ENCODE peak calls at places on chromosomes 16 and 17, in eight cellular contexts. One of them, this sample, is unnamed.

GRCh38 chr17:45686250-45686649 is 97.9 kb upstream of the CRHR1 start:
- DNase-seq in IMR-90: no peak
- DNase-seq in AG04449: no peak
- DNase-seq in fibroblast of pulmonary artery: no peak
- DNase-seq in neural progenitor cell: no peak
- DNase-seq in pancreas: no peak
- DNase-seq in small intestine: no peak
- DNase-seq in ascending aorta: no peak
- DNase-seq in this sample: no peak

GRCh38 chr16:84774810-84775209 is 45.0 kb upstream of the CRISPLD2 start:
- DNase-seq in neural progenitor cell: no peak
- DNase-seq in small intestine: no peak
- DNase-seq in ascending aorta: no peak
- DNase-seq in pancreas: no peak
- DNase-seq in IMR-90: peak
- DNase-seq in fibroblast of pulmonary artery: peak
- DNase-seq in AG04449: peak
- DNase-seq in this sample: peak

GRCh38 chr17:4986951-4987766 is at the start of gene CAMTA2:
- DNase-seq in ascending aorta: peak
- DNase-seq in small intestine: peak
- DNase-seq in fibroblast of pulmonary artery: peak
- DNase-seq in AG04449: no peak
- DNase-seq in neural progenitor cell: peak
- DNase-seq in pancreas: peak
- DNase-seq in IMR-90: peak
- DNase-seq in this sample: peak

GRCh38 chr16:3655030-3655790 is 719 bp downstream of the DNASE1 start:
- DNase-seq in ascending aorta: no peak
- DNase-seq in IMR-90: no peak
- DNase-seq in neural progenitor cell: no peak
- DNase-seq in fibroblast of pulmonary artery: no peak
- DNase-seq in small intestine: no peak
- DNase-seq in pancreas: peak
- DNase-seq in AG04449: no peak
- DNase-seq in this sample: no peak

GRCh38 chr17:64382184-64382583 is 8.5 kb downstream of the PECAM1 start:
- DNase-seq in fibroblast of pulmonary artery: no peak
- DNase-seq in pancreas: no peak
- DNase-seq in small intestine: no peak
- DNase-seq in neural progenitor cell: no peak
- DNase-seq in IMR-90: no peak
- DNase-seq in ascending aorta: no peak
- DNase-seq in AG04449: no peak
- DNase-seq in this sample: no peak

GRCh38 chr17:6548578-6549330 is 7.6 kb downstream of the PITPNM3 start:
- DNase-seq in IMR-90: no peak
- DNase-seq in small intestine: no peak
- DNase-seq in ascending aorta: no peak
- DNase-seq in AG04449: no peak
- DNase-seq in fibroblast of pulmonary artery: no peak
- DNase-seq in pancreas: no peak
- DNase-seq in neural progenitor cell: no peak
- DNase-seq in this sample: no peak

GRCh38 chr16:52238710-52239109 is 308.2 kb downstream of the TOX3 start:
- DNase-seq in fibroblast of pulmonary artery: no peak
- DNase-seq in pancreas: no peak
- DNase-seq in small intestine: no peak
- DNase-seq in ascending aorta: no peak
- DNase-seq in AG04449: no peak
- DNase-seq in neural progenitor cell: no peak
- DNase-seq in IMR-90: no peak
- DNase-seq in this sample: no peak

GRCh38 chr17:35801583-35802224 is 6.3 kb upstream of the MMP28 start:
- DNase-seq in small intestine: peak
- DNase-seq in neural progenitor cell: no peak
- DNase-seq in AG04449: no peak
- DNase-seq in fibroblast of pulmonary artery: peak
- DNase-seq in pancreas: peak
- DNase-seq in ascending aorta: peak
- DNase-seq in IMR-90: no peak
- DNase-seq in this sample: peak

GRCh38 chr17:4604111-4604644 is 19.8 kb downstream of the SMTNL2 start:
- DNase-seq in pancreas: no peak
- DNase-seq in IMR-90: peak
- DNase-seq in small intestine: no peak
- DNase-seq in ascending aorta: no peak
- DNase-seq in neural progenitor cell: no peak
- DNase-seq in fibroblast of pulmonary artery: peak
- DNase-seq in AG04449: no peak
- DNase-seq in this sample: peak

GRCh38 chr17:51258756-51259573 is 884 bp downstream of the MBTD1 start:
- DNase-seq in AG04449: no peak
- DNase-seq in small intestine: peak
- DNase-seq in pancreas: peak
- DNase-seq in fibroblast of pulmonary artery: peak
- DNase-seq in neural progenitor cell: no peak
- DNase-seq in IMR-90: no peak
- DNase-seq in ascending aorta: no peak
- DNase-seq in this sample: peak

GRCh38 chr16:81266680-81267095 is 28.2 kb downstream of the BCO1 start:
- DNase-seq in neural progenitor cell: no peak
- DNase-seq in pancreas: no peak
- DNase-seq in AG04449: no peak
- DNase-seq in fibroblast of pulmonary artery: no peak
- DNase-seq in IMR-90: no peak
- DNase-seq in ascending aorta: no peak
- DNase-seq in small intestine: peak
- DNase-seq in this sample: no peak

GRCh38 chr17:28928061-28928460 is 23.3 kb downstream of the PHF12 start:
- DNase-seq in fibroblast of pulmonary artery: no peak
- DNase-seq in AG04449: no peak
- DNase-seq in small intestine: no peak
- DNase-seq in pancreas: no peak
- DNase-seq in ascending aorta: no peak
- DNase-seq in neural progenitor cell: no peak
- DNase-seq in IMR-90: peak
- DNase-seq in this sample: peak

GRCh38 chr17:56247816-56248215 is 94.5 kb downstream of the ANKFN1 start:
- DNase-seq in IMR-90: no peak
- DNase-seq in pancreas: no peak
- DNase-seq in AG04449: no peak
- DNase-seq in fibroblast of pulmonary artery: no peak
- DNase-seq in ascending aorta: no peak
- DNase-seq in neural progenitor cell: no peak
- DNase-seq in small intestine: no peak
- DNase-seq in this sample: no peak

GRCh38 chr17:37490638-37491614 is 1.2 kb downstream of the DUSP14 start:
- DNase-seq in IMR-90: peak
- DNase-seq in pancreas: peak
- DNase-seq in neural progenitor cell: peak
- DNase-seq in small intestine: no peak
- DNase-seq in ascending aorta: peak
- DNase-seq in AG04449: no peak
- DNase-seq in fibroblast of pulmonary artery: peak
- DNase-seq in this sample: peak

GRCh38 chr17:29870836-29871430 is 59.1 kb downstream of the SSH2 start:
- DNase-seq in IMR-90: no peak
- DNase-seq in pancreas: no peak
- DNase-seq in fibroblast of pulmonary artery: no peak
- DNase-seq in AG04449: no peak
- DNase-seq in small intestine: no peak
- DNase-seq in ascending aorta: no peak
- DNase-seq in neural progenitor cell: no peak
- DNase-seq in this sample: no peak

GRCh38 chr17:144936-145670 is 7.7 kb downstream of the SCGB1C2 start:
- DNase-seq in IMR-90: no peak
- DNase-seq in neural progenitor cell: no peak
- DNase-seq in small intestine: no peak
- DNase-seq in fibroblast of pulmonary artery: no peak
- DNase-seq in pancreas: peak
- DNase-seq in AG04449: no peak
- DNase-seq in ascending aorta: peak
- DNase-seq in this sample: no peak

GRCh38 chr16:58028541-58029070 is 3.1 kb downstream of the MMP15 start:
- DNase-seq in pancreas: no peak
- DNase-seq in ascending aorta: no peak
- DNase-seq in neural progenitor cell: no peak
- DNase-seq in small intestine: peak
- DNase-seq in IMR-90: no peak
- DNase-seq in fibroblast of pulmonary artery: no peak
- DNase-seq in AG04449: no peak
- DNase-seq in this sample: no peak

GRCh38 chr17:78231991-78232759 is 744 bp downstream of the TMEM235 start:
- DNase-seq in ascending aorta: no peak
- DNase-seq in small intestine: no peak
- DNase-seq in AG04449: no peak
- DNase-seq in IMR-90: no peak
- DNase-seq in fibroblast of pulmonary artery: no peak
- DNase-seq in neural progenitor cell: peak
- DNase-seq in pancreas: peak
- DNase-seq in this sample: no peak

GRCh38 chr17:31820691-31821435 is 38.2 kb downstream of the COPRS start:
- DNase-seq in neural progenitor cell: no peak
- DNase-seq in small intestine: no peak
- DNase-seq in pancreas: no peak
- DNase-seq in ascending aorta: no peak
- DNase-seq in IMR-90: peak
- DNase-seq in fibroblast of pulmonary artery: peak
- DNase-seq in AG04449: no peak
- DNase-seq in this sample: no peak

GRCh38 chr16:681746-682427 is 1.7 kb downstream of the STUB1 start:
- DNase-seq in small intestine: no peak
- DNase-seq in ascending aorta: no peak
- DNase-seq in IMR-90: no peak
- DNase-seq in fibroblast of pulmonary artery: no peak
- DNase-seq in neural progenitor cell: no peak
- DNase-seq in AG04449: no peak
- DNase-seq in pancreas: peak
- DNase-seq in this sample: peak
- H3K4me3 ChIP-seq in small intestine: no peak
- H3K4me3 ChIP-seq in ascending aorta: peak
- H3K4me3 ChIP-seq in IMR-90: peak
- H3K4me3 ChIP-seq in fibroblast of pulmonary artery: peak
- H3K4me3 ChIP-seq in neural progenitor cell: peak
- H3K4me3 ChIP-seq in AG04449: peak
- H3K4me3 ChIP-seq in pancreas: no peak
- H3K4me3 ChIP-seq in this sample: peak

GRCh38 chr16:59121411-59121810 is 387.3 kb upstream of the GOT2 start:
- DNase-seq in AG04449: no peak
- DNase-seq in ascending aorta: no peak
- DNase-seq in pancreas: no peak
- DNase-seq in neural progenitor cell: no peak
- DNase-seq in fibroblast of pulmonary artery: no peak
- DNase-seq in IMR-90: no peak
- DNase-seq in small intestine: no peak
- DNase-seq in this sample: no peak

DNA sequence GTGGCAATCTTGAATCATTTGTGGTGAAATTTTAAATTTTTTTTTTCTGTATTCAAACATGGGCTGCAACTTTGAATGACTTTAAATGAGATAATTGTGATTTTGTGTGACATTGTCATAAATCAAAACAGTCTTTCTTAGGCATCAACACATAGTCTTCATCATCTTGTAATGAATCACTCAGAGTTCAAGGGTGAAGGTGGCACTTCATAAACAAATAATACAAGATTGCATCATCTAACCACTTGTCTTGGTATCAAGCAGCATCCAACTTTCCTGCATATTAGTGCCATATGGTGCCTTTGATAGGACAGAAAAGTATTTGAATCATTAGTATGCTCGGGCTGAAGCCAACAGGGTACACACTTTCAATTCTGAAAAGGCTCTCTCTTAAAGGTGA is 392.4 kb upstream of the GOT2 start:
- DNase-seq in neural progenitor cell: no peak
- DNase-seq in pancreas: no peak
- DNase-seq in fibroblast of pulmonary artery: no peak
- DNase-seq in ascending aorta: no peak
- DNase-seq in AG04449: no peak
- DNase-seq in IMR-90: no peak
- DNase-seq in small intestine: no peak
- DNase-seq in this sample: no peak
- H3K4me3 ChIP-seq in neural progenitor cell: no peak
- H3K4me3 ChIP-seq in pancreas: no peak
- H3K4me3 ChIP-seq in fibroblast of pulmonary artery: no peak
- H3K4me3 ChIP-seq in ascending aorta: no peak
- H3K4me3 ChIP-seq in AG04449: no peak
- H3K4me3 ChIP-seq in IMR-90: no peak
- H3K4me3 ChIP-seq in small intestine: no peak
- H3K4me3 ChIP-seq in this sample: no peak

DNA sequence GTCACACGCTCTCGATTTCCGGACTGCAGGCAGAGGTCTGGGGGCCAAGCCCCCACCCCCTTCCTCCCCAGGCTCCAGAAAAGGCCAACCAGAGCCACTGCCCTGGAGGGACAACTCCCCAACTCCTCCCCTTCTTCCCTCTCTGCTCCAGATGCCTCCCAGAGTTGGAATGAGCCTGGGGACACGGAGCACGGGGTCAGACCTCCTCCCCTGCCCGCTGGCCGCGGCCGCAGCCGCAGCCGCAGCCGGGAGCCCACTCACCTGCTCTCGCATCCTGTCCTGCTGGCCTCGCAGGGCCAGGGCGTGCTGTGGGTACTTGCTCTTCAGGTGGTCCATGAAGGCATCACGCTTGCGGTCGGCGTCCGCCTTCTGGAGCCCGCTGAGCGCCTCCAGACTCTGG is 27.5 kb downstream of the SRCIN1 start:
- DNase-seq in ascending aorta: no peak
- DNase-seq in small intestine: no peak
- DNase-seq in IMR-90: no peak
- DNase-seq in AG04449: no peak
- DNase-seq in neural progenitor cell: peak
- DNase-seq in fibroblast of pulmonary artery: no peak
- DNase-seq in pancreas: no peak
- DNase-seq in this sample: no peak
- H3K4me3 ChIP-seq in ascending aorta: peak
- H3K4me3 ChIP-seq in small intestine: no peak
- H3K4me3 ChIP-seq in IMR-90: no peak
- H3K4me3 ChIP-seq in AG04449: no peak
- H3K4me3 ChIP-seq in neural progenitor cell: peak
- H3K4me3 ChIP-seq in fibroblast of pulmonary artery: no peak
- H3K4me3 ChIP-seq in pancreas: no peak
- H3K4me3 ChIP-seq in this sample: no peak

GRCh38 chr16:87855852-87856715 is 13.2 kb downstream of the SLC7A5 start:
- DNase-seq in AG04449: no peak
- DNase-seq in neural progenitor cell: no peak
- DNase-seq in small intestine: peak
- DNase-seq in pancreas: no peak
- DNase-seq in fibroblast of pulmonary artery: peak
- DNase-seq in ascending aorta: peak
- DNase-seq in IMR-90: peak
- DNase-seq in this sample: peak
- H3K4me3 ChIP-seq in AG04449: no peak
- H3K4me3 ChIP-seq in neural progenitor cell: no peak
- H3K4me3 ChIP-seq in small intestine: no peak
- H3K4me3 ChIP-seq in pancreas: no peak
- H3K4me3 ChIP-seq in fibroblast of pulmonary artery: no peak
- H3K4me3 ChIP-seq in ascending aorta: no peak
- H3K4me3 ChIP-seq in IMR-90: no peak
- H3K4me3 ChIP-seq in this sample: no peak